ENCODE peak calls at places on chromosomes 16 and 17, in eight cellular contexts. One of them, this sample, is unnamed.

GRCh38 chr17:8574687-8575086 is 55.8 kb downstream of the MYH10 start:
- DNase-seq in NCI-H1694 treated with DMSO at 0.1 percent for 48 hours: no peak
- DNase-seq in GM10248: no peak
- DNase-seq in cardiac fibroblast: peak; percentile 42
- DNase-seq in left colon: no peak
- DNase-seq in CD4-positive, alpha-beta T cell: no peak
- DNase-seq in stimulated activated CD8-positive, alpha-beta memory T cell treated with anti-CD3 and anti-CD28 coated beads, Interleukin-12 subunit alpha, Interleukin-12 subunit beta, amount 100 ng/mL, for 4 hours: no peak
- DNase-seq in HS-27A: no peak
- DNase-seq in this sample: no peak

GRCh38 chr17:48583708-48584582 is 5.8 kb upstream of the HOXB4 start:
- DNase-seq in NCI-H1694 treated with DMSO at 0.1 percent for 48 hours: no peak
- DNase-seq in GM10248: no peak
- DNase-seq in cardiac fibroblast: no peak
- DNase-seq in left colon: no peak
- DNase-seq in CD4-positive, alpha-beta T cell: no peak
- DNase-seq in stimulated activated CD8-positive, alpha-beta memory T cell treated with anti-CD3 and anti-CD28 coated beads, Interleukin-12 subunit alpha, Interleukin-12 subunit beta, amount 100 ng/mL, for 4 hours: no peak
- DNase-seq in HS-27A: no peak
- DNase-seq in this sample: no peak

GRCh38 chr17:38511126-38512108 is 83.2 kb downstream of the ARHGAP23 start:
- DNase-seq in NCI-H1694 treated with DMSO at 0.1 percent for 48 hours: no peak
- DNase-seq in GM10248: no peak
- DNase-seq in cardiac fibroblast: peak; percentile 65
- DNase-seq in left colon: no peak
- DNase-seq in CD4-positive, alpha-beta T cell: no peak
- DNase-seq in stimulated activated CD8-positive, alpha-beta memory T cell treated with anti-CD3 and anti-CD28 coated beads, Interleukin-12 subunit alpha, Interleukin-12 subunit beta, amount 100 ng/mL, for 4 hours: no peak
- DNase-seq in HS-27A: no peak
- DNase-seq in this sample: no peak

GRCh38 chr16:19137201-19137601 is 23.4 kb downstream of the ITPRIPL2 start:
- DNase-seq in NCI-H1694 treated with DMSO at 0.1 percent for 48 hours: no peak
- DNase-seq in GM10248: no peak
- DNase-seq in cardiac fibroblast: no peak
- DNase-seq in left colon: no peak
- DNase-seq in CD4-positive, alpha-beta T cell: no peak
- DNase-seq in stimulated activated CD8-positive, alpha-beta memory T cell treated with anti-CD3 and anti-CD28 coated beads, Interleukin-12 subunit alpha, Interleukin-12 subunit beta, amount 100 ng/mL, for 4 hours: no peak
- DNase-seq in HS-27A: no peak
- DNase-seq in this sample: no peak

GRCh38 chr16:15900357-15900756 is 12.0 kb upstream of the CEP20 start:
- DNase-seq in NCI-H1694 treated with DMSO at 0.1 percent for 48 hours: no peak
- DNase-seq in GM10248: no peak
- DNase-seq in cardiac fibroblast: no peak
- DNase-seq in left colon: no peak
- DNase-seq in CD4-positive, alpha-beta T cell: no peak
- DNase-seq in stimulated activated CD8-positive, alpha-beta memory T cell treated with anti-CD3 and anti-CD28 coated beads, Interleukin-12 subunit alpha, Interleukin-12 subunit beta, amount 100 ng/mL, for 4 hours: no peak
- DNase-seq in HS-27A: no peak
- DNase-seq in this sample: no peak

GRCh38 chr17:78888911-78889496 is 14.0 kb downstream of the CEP295NL start:
- DNase-seq in NCI-H1694 treated with DMSO at 0.1 percent for 48 hours: peak; percentile 39
- DNase-seq in GM10248: no peak
- DNase-seq in cardiac fibroblast: no peak
- DNase-seq in left colon: no peak
- DNase-seq in CD4-positive, alpha-beta T cell: no peak
- DNase-seq in stimulated activated CD8-positive, alpha-beta memory T cell treated with anti-CD3 and anti-CD28 coated beads, Interleukin-12 subunit alpha, Interleukin-12 subunit beta, amount 100 ng/mL, for 4 hours: no peak
- DNase-seq in HS-27A: no peak
- DNase-seq in this sample: no peak

GRCh38 chr17:3905017-3905486 is 11.2 kb downstream of the P2RX1 start:
- DNase-seq in NCI-H1694 treated with DMSO at 0.1 percent for 48 hours: peak; percentile 81
- DNase-seq in GM10248: no peak
- DNase-seq in cardiac fibroblast: no peak
- DNase-seq in left colon: no peak
- DNase-seq in CD4-positive, alpha-beta T cell: no peak
- DNase-seq in stimulated activated CD8-positive, alpha-beta memory T cell treated with anti-CD3 and anti-CD28 coated beads, Interleukin-12 subunit alpha, Interleukin-12 subunit beta, amount 100 ng/mL, for 4 hours: no peak
- DNase-seq in HS-27A: no peak
- DNase-seq in this sample: no peak

GRCh38 chr17:27546624-27547300 is 84.2 kb upstream of the LGALS9 start:
- DNase-seq in NCI-H1694 treated with DMSO at 0.1 percent for 48 hours: no peak
- DNase-seq in GM10248: peak; percentile 58
- DNase-seq in cardiac fibroblast: peak; percentile 43
- DNase-seq in left colon: no peak
- DNase-seq in CD4-positive, alpha-beta T cell: no peak
- DNase-seq in stimulated activated CD8-positive, alpha-beta memory T cell treated with anti-CD3 and anti-CD28 coated beads, Interleukin-12 subunit alpha, Interleukin-12 subunit beta, amount 100 ng/mL, for 4 hours: no peak
- DNase-seq in HS-27A: no peak
- DNase-seq in this sample: no peak

GRCh38 chr17:4858880-4859260 is 25.7 kb downstream of the MINK1 start:
- DNase-seq in NCI-H1694 treated with DMSO at 0.1 percent for 48 hours: no peak
- DNase-seq in GM10248: no peak
- DNase-seq in cardiac fibroblast: peak; percentile 38
- DNase-seq in left colon: peak; percentile 43
- DNase-seq in CD4-positive, alpha-beta T cell: no peak
- DNase-seq in stimulated activated CD8-positive, alpha-beta memory T cell treated with anti-CD3 and anti-CD28 coated beads, Interleukin-12 subunit alpha, Interleukin-12 subunit beta, amount 100 ng/mL, for 4 hours: no peak
- DNase-seq in HS-27A: no peak
- DNase-seq in this sample: peak; percentile 58

GRCh38 chr17:72416054-72416691 is 295.4 kb downstream of the SOX9 start:
- DNase-seq in NCI-H1694 treated with DMSO at 0.1 percent for 48 hours: no peak
- DNase-seq in GM10248: no peak
- DNase-seq in cardiac fibroblast: peak; percentile 27
- DNase-seq in left colon: no peak
- DNase-seq in CD4-positive, alpha-beta T cell: no peak
- DNase-seq in stimulated activated CD8-positive, alpha-beta memory T cell treated with anti-CD3 and anti-CD28 coated beads, Interleukin-12 subunit alpha, Interleukin-12 subunit beta, amount 100 ng/mL, for 4 hours: no peak
- DNase-seq in HS-27A: no peak
- DNase-seq in this sample: peak; percentile 26

GRCh38 chr16:21236831-21237230 is 3.3 kb downstream of the ANKS4B start:
- DNase-seq in NCI-H1694 treated with DMSO at 0.1 percent for 48 hours: no peak
- DNase-seq in GM10248: no peak
- DNase-seq in cardiac fibroblast: no peak
- DNase-seq in left colon: no peak
- DNase-seq in CD4-positive, alpha-beta T cell: no peak
- DNase-seq in stimulated activated CD8-positive, alpha-beta memory T cell treated with anti-CD3 and anti-CD28 coated beads, Interleukin-12 subunit alpha, Interleukin-12 subunit beta, amount 100 ng/mL, for 4 hours: no peak
- DNase-seq in HS-27A: no peak
- DNase-seq in this sample: no peak

GRCh38 chr17:7043544-7044268 is at the start of gene SLC16A11:
- DNase-seq in NCI-H1694 treated with DMSO at 0.1 percent for 48 hours: peak; percentile 11
- DNase-seq in GM10248: peak; percentile 67
- DNase-seq in cardiac fibroblast: peak; percentile 56
- DNase-seq in left colon: no peak
- DNase-seq in CD4-positive, alpha-beta T cell: peak; percentile 12
- DNase-seq in stimulated activated CD8-positive, alpha-beta memory T cell treated with anti-CD3 and anti-CD28 coated beads, Interleukin-12 subunit alpha, Interleukin-12 subunit beta, amount 100 ng/mL, for 4 hours: no peak
- DNase-seq in HS-27A: no peak
- DNase-seq in this sample: peak; percentile 39

GRCh38 chr17:15171433-15172047 is 93.6 kb downstream of the PMP22 start:
- DNase-seq in NCI-H1694 treated with DMSO at 0.1 percent for 48 hours: no peak
- DNase-seq in GM10248: peak; percentile 26
- DNase-seq in cardiac fibroblast: peak; percentile 77
- DNase-seq in left colon: no peak
- DNase-seq in CD4-positive, alpha-beta T cell: peak; percentile 1
- DNase-seq in stimulated activated CD8-positive, alpha-beta memory T cell treated with anti-CD3 and anti-CD28 coated beads, Interleukin-12 subunit alpha, Interleukin-12 subunit beta, amount 100 ng/mL, for 4 hours: no peak
- DNase-seq in HS-27A: peak; percentile 48
- DNase-seq in this sample: peak; percentile 2

GRCh38 chr17:79633154-79633553 is 22.3 kb upstream of the RBFOX3 start:
- DNase-seq in NCI-H1694 treated with DMSO at 0.1 percent for 48 hours: no peak
- DNase-seq in GM10248: no peak
- DNase-seq in cardiac fibroblast: no peak
- DNase-seq in left colon: peak; percentile 8
- DNase-seq in CD4-positive, alpha-beta T cell: no peak
- DNase-seq in stimulated activated CD8-positive, alpha-beta memory T cell treated with anti-CD3 and anti-CD28 coated beads, Interleukin-12 subunit alpha, Interleukin-12 subunit beta, amount 100 ng/mL, for 4 hours: no peak
- DNase-seq in HS-27A: no peak
- DNase-seq in this sample: no peak

GRCh38 chr17:8391711-8392110 is 5.9 kb downstream of the RNF222 start:
- DNase-seq in NCI-H1694 treated with DMSO at 0.1 percent for 48 hours: no peak
- DNase-seq in GM10248: no peak
- DNase-seq in cardiac fibroblast: peak; percentile 39
- DNase-seq in left colon: no peak
- DNase-seq in CD4-positive, alpha-beta T cell: no peak
- DNase-seq in stimulated activated CD8-positive, alpha-beta memory T cell treated with anti-CD3 and anti-CD28 coated beads, Interleukin-12 subunit alpha, Interleukin-12 subunit beta, amount 100 ng/mL, for 4 hours: no peak
- DNase-seq in HS-27A: no peak
- DNase-seq in this sample: no peak

GRCh38 chr16:56262148-56262878 is 71.0 kb downstream of the GNAO1 start:
- DNase-seq in NCI-H1694 treated with DMSO at 0.1 percent for 48 hours: peak; percentile 29
- DNase-seq in GM10248: no peak
- DNase-seq in cardiac fibroblast: no peak
- DNase-seq in left colon: no peak
- DNase-seq in CD4-positive, alpha-beta T cell: peak; percentile 18
- DNase-seq in stimulated activated CD8-positive, alpha-beta memory T cell treated with anti-CD3 and anti-CD28 coated beads, Interleukin-12 subunit alpha, Interleukin-12 subunit beta, amount 100 ng/mL, for 4 hours: peak; percentile 15
- DNase-seq in HS-27A: no peak
- DNase-seq in this sample: no peak

GRCh38 chr17:282912-283882 is 69.4 kb downstream of the RPH3AL start:
- DNase-seq in NCI-H1694 treated with DMSO at 0.1 percent for 48 hours: no peak
- DNase-seq in GM10248: no peak
- DNase-seq in cardiac fibroblast: no peak
- DNase-seq in left colon: no peak
- DNase-seq in CD4-positive, alpha-beta T cell: no peak
- DNase-seq in stimulated activated CD8-positive, alpha-beta memory T cell treated with anti-CD3 and anti-CD28 coated beads, Interleukin-12 subunit alpha, Interleukin-12 subunit beta, amount 100 ng/mL, for 4 hours: no peak
- DNase-seq in HS-27A: no peak
- DNase-seq in this sample: peak; percentile 62

GRCh38 chr16:88931373-88931900 is 45.6 kb downstream of the CBFA2T3 start:
- DNase-seq in NCI-H1694 treated with DMSO at 0.1 percent for 48 hours: no peak
- DNase-seq in GM10248: no peak
- DNase-seq in cardiac fibroblast: no peak
- DNase-seq in left colon: no peak
- DNase-seq in CD4-positive, alpha-beta T cell: no peak
- DNase-seq in stimulated activated CD8-positive, alpha-beta memory T cell treated with anti-CD3 and anti-CD28 coated beads, Interleukin-12 subunit alpha, Interleukin-12 subunit beta, amount 100 ng/mL, for 4 hours: no peak
- DNase-seq in HS-27A: no peak
- DNase-seq in this sample: no peak

GRCh38 chr17:9928601-9929341 is 23.7 kb upstream of the RCVRN start:
- DNase-seq in NCI-H1694 treated with DMSO at 0.1 percent for 48 hours: no peak
- DNase-seq in GM10248: no peak
- DNase-seq in cardiac fibroblast: peak; percentile 63
- DNase-seq in left colon: no peak
- DNase-seq in CD4-positive, alpha-beta T cell: no peak
- DNase-seq in stimulated activated CD8-positive, alpha-beta memory T cell treated with anti-CD3 and anti-CD28 coated beads, Interleukin-12 subunit alpha, Interleukin-12 subunit beta, amount 100 ng/mL, for 4 hours: no peak
- DNase-seq in HS-27A: peak; percentile 14
- DNase-seq in this sample: peak; percentile 72